ENCODE peak calls at places on chromosomes 11 and 22, in eight cellular contexts. A, J, O, Z, B, R, G and Q are unnamed samples.

GRCh38 chr11:127925430-127925829 is 661.9 kb downstream of the ETS1 start:
- DNase-seq in J (no peak), Z (no peak), A (no peak), R (no peak), O (no peak), B (no peak), G (no peak), Q (no peak)

GRCh38 chr11:22800482-22800881 is 29.1 kb downstream of the SVIP start:
- DNase-seq in G (no peak), B (no peak), R (no peak), A (no peak), Z (no peak), O (no peak), J (no peak), Q (no peak)

GRCh38 chr22:47352920-47353700 is 590.7 kb downstream of the TBC1D22A start:
- DNase-seq in A (no peak), Z (no peak), O (no peak), R (no peak), J (no peak), B (no peak), G (no peak), Q (peak; percentile 17)

GRCh38 chr22:49307071-49307830 is 520.4 kb downstream of the BRD1 start:
- DNase-seq in J (no peak), Z (peak; percentile 8), A (no peak), O (no peak), G (no peak), B (peak; percentile 38), R (no peak), Q (peak; percentile 8)

GRCh38 chr11:121615506-121615905 is 162.7 kb upstream of the SORL1-AS1 start:
- DNase-seq in A (no peak), O (no peak), G (no peak), Z (no peak), R (no peak), J (no peak), B (no peak), Q (no peak)

GRCh38 chr11:57054782-57055181 is 66.1 kb downstream of the OR5AK2 start:
- DNase-seq in B (no peak), Z (no peak), J (no peak), R (no peak), G (no peak), A (no peak), O (no peak), Q (no peak)

GRCh38 chr11:7898666-7899283 is 32.3 kb downstream of the OR10A6 start:
- DNase-seq in B (no peak), J (no peak), R (no peak), A (no peak), O (no peak), Z (no peak), G (no peak), Q (no peak)

GRCh38 chr11:76598426-76598839 is 72.1 kb downstream of the LRRC32 start:
- DNase-seq in O (no peak), J (peak; percentile 61), B (peak; percentile 42), A (peak; percentile 33), R (no peak), Z (no peak), G (peak; percentile 56), Q (no peak)

GRCh38 chr11:70490208-70490607 is 91.9 kb downstream of the CTTN start:
- DNase-seq in B (no peak), Z (no peak), J (no peak), A (no peak), G (no peak), O (no peak), R (no peak), Q (no peak)

GRCh38 chr22:36846949-36847348 is 13.9 kb upstream of the NCF4 start:
- DNase-seq in Z (no peak), B (no peak), G (no peak), A (no peak), J (no peak), O (no peak), R (no peak), Q (no peak)

GRCh38 chr11:126039485-126040271 is 23.0 kb downstream of the CDON start:
- DNase-seq in A (no peak), Z (no peak), O (no peak), B (no peak), J (no peak), R (no peak), G (peak; percentile 11), Q (no peak)

GRCh38 chr22:41380993-41381328 is 781 bp upstream of the TEF start:
- DNase-seq in G (peak; percentile 57), O (no peak), A (no peak), J (peak; percentile 79), Z (no peak), R (no peak), B (no peak), Q (peak; percentile 77)

GRCh38 chr11:84558085-84558905 is 1068.8 kb downstream of the DLG2 start:
- DNase-seq in R (peak; percentile 45), Z (no peak), J (peak; percentile 64), B (no peak), A (peak; percentile 2), G (peak; percentile 26), O (peak; percentile 2), Q (peak; percentile 28)

GRCh38 chr11:108881136-108881535 is 216.3 kb downstream of the DDX10 start:
- DNase-seq in B (no peak), G (no peak), O (no peak), Z (no peak), R (no peak), A (no peak), J (no peak), Q (no peak)

GRCh38 chr11:72139500-72139899 is 4.0 kb downstream of the FOLR3 start:
- DNase-seq in J (no peak), B (no peak), O (no peak), R (no peak), G (no peak), Z (no peak), A (no peak), Q (no peak)

GRCh38 chr11:111039982-111040381 is 205.5 kb upstream of the POU2AF2 start:
- DNase-seq in Z (no peak), G (no peak), R (no peak), B (no peak), A (no peak), O (no peak), J (no peak), Q (no peak)

GRCh38 chr11:78564037-78564888 is 10.4 kb downstream of the NARS2 start:
- DNase-seq in A (peak; percentile 28), G (no peak), R (peak; percentile 58), Z (no peak), J (peak; percentile 63), O (peak; percentile 62), B (no peak), Q (no peak)